ENCODE peak calls at places on chromosomes 13 and 19, in five cellular contexts. O is activated T-cell treated with anti-CD3 and anti-CD28 coated beads, Interleukin-2, amount 50 U/mL, for 4 hours; C is stomach; W is BJ; X is HFFc6. Q is an unnamed sample.

GRCh38 chr19:13925990-13926389 is 12.2 kb downstream of the PODNL1 start:
- DNase-seq in O (no peak), C (no peak), W (no peak), X (no peak), Q (no peak)

GRCh38 chr19:1223018-1223855 is 14.6 kb downstream of the CBARP start:
- DNase-seq in O (no peak), C (no peak), W (no peak), X (no peak), Q (peak; percentile 96)

GRCh38 chr13:97141564-97142005 is 80.5 kb upstream of the MBNL2 start:
- DNase-seq in O (no peak), C (peak; percentile 56), W (no peak), X (peak; percentile 87), Q (peak; percentile 34)

GRCh38 chr19:51295382-51296126 is 15.9 kb upstream of the IGLON5 start:
- DNase-seq in O (no peak), C (no peak), W (no peak), X (no peak), Q (no peak)

GRCh38 chr13:59458908-59459579 is 704.7 kb downstream of the DIAPH3 start:
- DNase-seq in O (no peak), C (no peak), W (peak; percentile 62), X (peak; percentile 59), Q (no peak)

GRCh38 chr19:16446108-16447014 is 25.4 kb downstream of the EPS15L1 start:
- DNase-seq in O (no peak), C (no peak), W (no peak), X (no peak), Q (no peak)

GRCh38 chr13:109113427-109113826 is 484.0 kb downstream of the MYO16 start:
- DNase-seq in O (no peak), C (no peak), W (no peak), X (no peak), Q (no peak)

GRCh38 chr19:9075064-9075964 is 11.5 kb upstream of the OR1M1 start:
- DNase-seq in O (no peak), C (peak; percentile 58), W (peak; percentile 3), X (peak; percentile 95), Q (peak; percentile 72)

GRCh38 chr19:40224342-40225148 is 1.9 kb downstream of the CCNP start:
- DNase-seq in O (no peak), C (no peak), W (no peak), X (no peak), Q (no peak)

GRCh38 chr19:42422092-42422575 is 5.1 kb downstream of the LIPE start:
- DNase-seq in O (no peak), C (no peak), W (no peak), X (no peak), Q (no peak)

GRCh38 chr13:73364706-73365105 is 305.9 kb downstream of the KLF5 start:
- DNase-seq in O (no peak), C (no peak), W (no peak), X (no peak), Q (no peak)

GRCh38 chr19:10173527-10173926 is 21.2 kb downstream of the DNMT1 start:
- DNase-seq in O (no peak), C (no peak), W (no peak), X (peak; percentile 57), Q (no peak)

GRCh38 chr19:18379803-18380747 is 5.9 kb upstream of the GDF15 start:
- DNase-seq in O (no peak), C (peak; percentile 90), W (peak; percentile 87), X (peak; percentile 88), Q (no peak)

GRCh38 chr13:87035538-87035937 is 635.6 kb upstream of the SLITRK5 start:
- DNase-seq in O (no peak), C (no peak), W (no peak), X (no peak), Q (no peak)

GRCh38 chr19:4360081-4360569 is 16.8 kb downstream of the MPND start:
- DNase-seq in O (no peak), C (no peak), W (no peak), X (no peak), Q (no peak)

GRCh38 chr19:37964109-37964508 is 57.1 kb downstream of the SIPA1L3 start:
- DNase-seq in O (no peak), C (no peak), W (no peak), X (no peak), Q (no peak)

GRCh38 chr13:19156013-19156825 is 25.4 kb downstream of the TUBA3C start:
- DNase-seq in O (no peak), C (no peak), W (no peak), X (no peak), Q (no peak)

GRCh38 chr19:46303702-46304397 is 7.0 kb downstream of the HIF3A start:
- DNase-seq in O (peak; percentile 8), C (peak; percentile 97), W (no peak), X (no peak), Q (no peak)

GRCh38 chr19:18194554-18195238 is 1.7 kb downstream of the MPV17L2 start:
- DNase-seq in O (no peak), C (no peak), W (no peak), X (no peak), Q (no peak)

GRCh38 chr13:44032801-44033200 is 153.1 kb downstream of the LACC1 start:
- DNase-seq in O (no peak), C (no peak), W (no peak), X (no peak), Q (no peak)

GRCh38 chr19:17695198-17695597 is 7.0 kb upstream of the UNC13A start:
- DNase-seq in O (no peak), C (no peak), W (no peak), X (no peak), Q (no peak)

GRCh38 chr19:30784850-30785459 is 412.8 kb downstream of the ZNF536 start:
- DNase-seq in O (peak; percentile 49), C (peak; percentile 43), W (no peak), X (no peak), Q (no peak)

Q was measured in 8988T.